ENCODE peak calls at places on chromosomes 7 and 10, in six cellular contexts. I is endodermal cell; B is right lobe of liver; S is pancreas; L is hepatocyte; D is CD8-positive, alpha-beta T cell. V is an unnamed sample.

GRCh38 chr7:92833024-92833765 is 3.2 kb downstream of the CDK6 start:
- DNase-seq in I (peak), B (peak), S (peak), L (peak), D (peak), V (peak)

GRCh38 chr10:49161411-49161997 is 26.7 kb downstream of the TMEM273 start:
- DNase-seq in I (peak), B (no peak), S (no peak), L (peak), D (no peak), V (no peak)

GRCh38 chr10:4733150-4733842 is 92.7 kb upstream of the AKR1E2 start:
- DNase-seq in I (no peak), B (no peak), S (no peak), L (peak), D (no peak), V (no peak)

GRCh38 chr10:131091682-131092081 is 219.8 kb downstream of the TCERG1L start:
- DNase-seq in I (no peak), B (no peak), S (no peak), L (no peak), D (no peak), V (no peak)

GRCh38 chr7:92768501-92769360 is 67.6 kb downstream of the CDK6 start:
- DNase-seq in I (no peak), B (no peak), S (no peak), L (no peak), D (no peak), V (no peak)

GRCh38 chr7:81170291-81170690 is 251.4 kb upstream of the SEMA3C start:
- DNase-seq in I (no peak), B (no peak), S (no peak), L (no peak), D (no peak), V (no peak)

GRCh38 chr10:83007521-83007920 is 1131.8 kb upstream of the GHITM start:
- DNase-seq in I (no peak), B (no peak), S (no peak), L (no peak), D (no peak), V (no peak)

GRCh38 chr10:63236113-63236935 is 103.2 kb downstream of the NRBF2 start:
- DNase-seq in I (no peak), B (no peak), S (no peak), L (peak), D (no peak), V (no peak)

GRCh38 chr7:15213093-15213492 is 310.5 kb upstream of the DGKB start:
- DNase-seq in I (no peak), B (no peak), S (no peak), L (no peak), D (no peak), V (no peak)

GRCh38 chr7:57201021-57201894 is 69.0 kb upstream of the ZNF479 start:
- DNase-seq in I (no peak), B (peak), S (peak), L (no peak), D (peak), V (no peak)

GRCh38 chr10:92750788-92751533 is 61.2 kb downstream of the HHEX start:
- DNase-seq in I (no peak), B (no peak), S (no peak), L (no peak), D (no peak), V (no peak)

GRCh38 chr7:68245688-68246087 is 1249.1 kb downstream of the TYW1 start:
- DNase-seq in I (no peak), B (no peak), S (no peak), L (peak), D (no peak), V (no peak)

GRCh38 chr10:96960872-96961271 is 128.8 kb downstream of the LCOR start:
- DNase-seq in I (no peak), B (no peak), S (no peak), L (no peak), D (no peak), V (no peak)

GRCh38 chr10:106053031-106053430 is 1111.5 kb downstream of the SORCS1 start:
- DNase-seq in I (no peak), B (no peak), S (no peak), L (no peak), D (no peak), V (no peak)

GRCh38 chr7:552711-553636 is 33.3 kb upstream of the PDGFA start:
- DNase-seq in I (no peak), B (no peak), S (no peak), L (peak), D (no peak), V (no peak)

GRCh38 chr10:86329896-86330680 is 36.5 kb downstream of the GRID1 start:
- DNase-seq in I (no peak), B (peak), S (peak), L (no peak), D (no peak), V (no peak)

GRCh38 chr10:31947144-31947926 is 18.7 kb upstream of the ARHGAP12 start:
- DNase-seq in I (no peak), B (no peak), S (no peak), L (peak), D (no peak), V (no peak)

GRCh38 chr7:82317257-82317721 is 126.3 kb downstream of the CACNA2D1 start:
- DNase-seq in I (no peak), B (no peak), S (no peak), L (no peak), D (no peak), V (no peak)

GRCh38 chr7:92766461-92767003 is 69.8 kb downstream of the CDK6 start:
- DNase-seq in I (no peak), B (no peak), S (no peak), L (peak), D (no peak), V (no peak)

GRCh38 chr10:65348637-65349036 is 1577.2 kb upstream of the LRRTM3 start:
- DNase-seq in I (peak), B (no peak), S (no peak), L (no peak), D (no peak), V (no peak)

GRCh38 chr7:50281680-50282445 is 22.7 kb upstream of the IKZF1 start:
- DNase-seq in I (no peak), B (no peak), S (no peak), L (no peak), D (no peak), V (no peak)

GRCh38 chr10:119496282-119496681 is 46.2 kb downstream of the RGS10 start:
- DNase-seq in I (no peak), B (no peak), S (no peak), L (no peak), D (no peak), V (no peak)

GRCh38 chr7:2360791-2361190 is 6.2 kb downstream of the EIF3B start:
- DNase-seq in I (no peak), B (no peak), S (no peak), L (no peak), D (no peak), V (no peak)

GRCh38 chr7:100568176-100568935 is 5.3 kb downstream of the SAP25 start:
- DNase-seq in I (peak), B (peak), S (no peak), L (peak), D (no peak), V (no peak)

GRCh38 chr10:101580486-101581399 is 7.3 kb downstream of the POLL start:
- DNase-seq in I (peak), B (no peak), S (no peak), L (no peak), D (no peak), V (no peak)

GRCh38 chr7:37493123-37493522 is 44.5 kb upstream of the ELMO1 start:
- DNase-seq in I (no peak), B (no peak), S (no peak), L (no peak), D (no peak), V (no peak)

GRCh38 chr10:7551891-7552731 is 114.7 kb downstream of the ITIH5 start:
- DNase-seq in I (peak), B (no peak), S (no peak), L (no peak), D (no peak), V (peak)

GRCh38 chr7:116511552-116512523 is 12.3 kb downstream of the CAV2 start:
- DNase-seq in I (no peak), B (no peak), S (no peak), L (no peak), D (no peak), V (no peak)

GRCh38 chr7:105246195-105247078 is 142.3 kb downstream of the SRPK2 start:
- DNase-seq in I (no peak), B (no peak), S (no peak), L (no peak), D (no peak), V (no peak)

GRCh38 chr7:128121731-128122576 is 90.7 kb upstream of the LRRC4 start:
- DNase-seq in I (no peak), B (peak), S (no peak), L (no peak), D (no peak), V (peak)

GRCh38 chr7:2483495-2483894 is 7.3 kb upstream of the GRIFIN start:
- DNase-seq in I (no peak), B (no peak), S (no peak), L (no peak), D (no peak), V (no peak)

GRCh38 chr10:22325948-22326702 is 5.2 kb downstream of the BMI1 start:
- DNase-seq in I (no peak), B (no peak), S (no peak), L (no peak), D (no peak), V (no peak)

GRCh38 chr7:94382155-94382554 is 12.5 kb upstream of the COL1A2 start:
- DNase-seq in I (no peak), B (no peak), S (no peak), L (no peak), D (no peak), V (no peak)

GRCh38 chr7:136998495-136998894 is 130.0 kb downstream of the CHRM2 start:
- DNase-seq in I (no peak), B (no peak), S (no peak), L (no peak), D (no peak), V (no peak)

GRCh38 chr10:637221-637620 is 52.2 kb downstream of the DIP2C start:
- DNase-seq in I (no peak), B (no peak), S (no peak), L (no peak), D (no peak), V (no peak)

GRCh38 chr7:1052031-1052818 is 7.9 kb downstream of the GPR146 start:
- DNase-seq in I (no peak), B (no peak), S (no peak), L (no peak), D (no peak), V (peak)

GRCh38 chr7:151413241-151413640 is 3.4 kb upstream of the WDR86 start:
- DNase-seq in I (no peak), B (no peak), S (peak), L (no peak), D (no peak), V (no peak)

GRCh38 chr10:97687785-97688781 is 1.0 kb upstream of the AVPI1 start:
- DNase-seq in I (no peak), B (peak), S (no peak), L (no peak), D (no peak), V (no peak)

GRCh38 chr7:76393116-76394031 is 16.1 kb downstream of the SSC4D start:
- DNase-seq in I (peak), B (peak), S (peak), L (peak), D (peak), V (peak)
- TF ChIP-seq CTCF in I (peak), B (no peak), S (no peak), L (no peak), D (no peak), V (no peak)

GRCh38 chr10:94677691-94678090 is 5.8 kb upstream of the CYP2C18 start:
- DNase-seq in I (peak), B (peak), S (no peak), L (peak), D (no peak), V (no peak)
- TF ChIP-seq CTCF in I (peak), B (peak), S (no peak), L (peak), D (no peak), V (no peak)

GRCh38 chr10:20492447-20492846 is 404.7 kb downstream of the NEBL start:
- DNase-seq in I (no peak), B (no peak), S (no peak), L (peak), D (no peak), V (no peak)
- TF ChIP-seq CTCF in I (peak), B (no peak), S (no peak), L (peak), D (no peak), V (peak)

GRCh38 chr7:35839860-35840854 is 39.3 kb downstream of the SEPTIN7 start:
- DNase-seq in I (no peak), B (no peak), S (no peak), L (no peak), D (no peak), V (no peak)
- TF ChIP-seq CTCF in I (peak), B (no peak), S (no peak), L (no peak), D (no peak), V (no peak)

GRCh38 chr7:149214020-149214720 is 18.8 kb downstream of the ZNF282 start:
- DNase-seq in I (no peak), B (no peak), S (no peak), L (no peak), D (no peak), V (no peak)

GRCh38 chr7:149207324-149208035 is 12.1 kb downstream of the ZNF282 start:
- DNase-seq in I (no peak), B (peak), S (no peak), L (no peak), D (no peak), V (no peak)

GRCh38 chr7:149210551-149210950 is 15.2 kb downstream of the ZNF282 start:
- DNase-seq in I (no peak), B (no peak), S (no peak), L (no peak), D (no peak), V (no peak)

GRCh38 chr7:149205690-149206381 is 10.5 kb downstream of the ZNF282 start:
- DNase-seq in I (no peak), B (no peak), S (peak), L (no peak), D (no peak), V (no peak)

DNA sequence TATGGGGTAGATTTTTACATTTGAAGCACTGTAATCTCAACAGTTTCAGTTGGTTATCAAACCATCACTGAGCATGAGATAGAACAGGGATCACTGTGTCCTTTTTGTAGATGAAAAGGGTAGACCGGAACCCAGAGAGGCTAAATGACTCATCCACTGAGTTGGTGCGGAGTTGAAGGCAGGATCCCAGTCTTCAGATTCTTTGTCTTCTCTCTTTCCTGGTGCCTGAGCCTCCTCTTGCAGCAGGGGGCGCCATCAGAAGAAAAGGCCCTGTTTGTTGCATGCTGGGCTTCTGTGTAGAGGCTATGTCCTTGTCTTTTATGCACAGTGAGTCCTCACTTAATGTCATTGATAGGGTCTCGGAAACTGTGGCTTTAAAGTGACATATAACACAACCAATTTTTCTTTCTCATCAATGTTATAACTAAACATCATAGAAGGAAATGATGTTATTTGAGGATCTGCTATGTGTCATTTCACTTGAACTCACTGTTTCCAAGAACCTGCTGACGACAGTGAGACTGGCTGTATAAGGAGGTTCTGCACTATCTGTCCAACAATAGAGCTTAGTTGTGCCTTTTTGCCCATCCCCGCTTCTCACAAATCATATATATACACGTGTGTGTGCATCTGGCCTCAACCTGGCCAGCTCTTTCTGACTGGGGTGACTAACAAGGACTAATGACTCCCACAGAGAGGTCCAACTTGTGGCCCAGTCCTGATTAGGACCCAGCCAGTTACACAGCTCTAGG is 14.3 kb downstream of the ZNF282 start:
- DNase-seq in I (peak), B (no peak), S (no peak), L (peak), D (peak), V (peak)
- TF ChIP-seq CTCF in I (peak), B (peak), S (no peak), L (peak), D (peak), V (peak)

GRCh38 chr10:13099144-13099665 is 758 bp upstream of the OPTN start:
- DNase-seq in I (peak), B (peak), S (no peak), L (peak), D (peak), V (peak)
- TF ChIP-seq CTCF in I (peak), B (peak), S (no peak), L (peak), D (no peak), V (no peak)